ENCODE peak calls at places on chromosomes 7 and 10, in eight cellular contexts. I, Y, P, O, U, M, L and Z are unnamed samples.
A peak's percentile ranks its signal among the peaks of the same experiment; 100 is the strongest.

GRCh38 chr7:47946581-47947354 is 1.5 kb downstream of the PKD1L1 start:
- DNase-seq in I (no peak), Y (no peak), P (no peak), O (no peak), U (no peak), M (no peak), L (no peak), Z (no peak)

GRCh38 chr10:78727728-78728127 is 341.0 kb upstream of the ZMIZ1 start:
- DNase-seq in I (no peak), Y (peak; percentile 21), P (no peak), O (peak; percentile 73), U (no peak), M (no peak), L (no peak), Z (no peak)

GRCh38 chr7:5694221-5694754 is 87.2 kb downstream of the RNF216 start:
- DNase-seq in I (peak; percentile 32), Y (no peak), P (no peak), O (no peak), U (no peak), M (no peak), L (no peak), Z (no peak)

GRCh38 chr10:11516419-11516721 is 95.1 kb downstream of the USP6NL start:
- DNase-seq in I (no peak), Y (no peak), P (no peak), O (no peak), U (no peak), M (no peak), L (no peak), Z (no peak)

GRCh38 chr7:108660465-108660864 is 90.8 kb downstream of the DNAJB9 start:
- DNase-seq in I (no peak), Y (no peak), P (no peak), O (no peak), U (peak; percentile 36), M (no peak), L (no peak), Z (no peak)

GRCh38 chr10:1782841-1783240 is 45.5 kb upstream of the ADARB2 start:
- DNase-seq in I (no peak), Y (no peak), P (no peak), O (no peak), U (no peak), M (no peak), L (no peak), Z (no peak)

GRCh38 chr10:9209105-9209798 is 1154.8 kb downstream of the GATA3 start:
- DNase-seq in I (peak; percentile 57), Y (peak; percentile 44), P (peak; percentile 53), O (peak; percentile 24), U (peak; percentile 80), M (peak; percentile 82), L (no peak), Z (no peak)

GRCh38 chr7:125195156-125195555 is 265.5 kb upstream of the POT1 start:
- DNase-seq in I (no peak), Y (no peak), P (no peak), O (no peak), U (no peak), M (no peak), L (no peak), Z (no peak)

GRCh38 chr7:24685706-24686105 is 71.6 kb downstream of the GSDME start:
- DNase-seq in I (no peak), Y (no peak), P (no peak), O (no peak), U (peak; percentile 68), M (no peak), L (no peak), Z (no peak)

GRCh38 chr7:84125654-84126053 is 68.9 kb downstream of the SEMA3A start:
- DNase-seq in I (no peak), Y (no peak), P (no peak), O (no peak), U (no peak), M (no peak), L (no peak), Z (no peak)

GRCh38 chr7:158273138-158273651 is 314.4 kb downstream of the PTPRN2 start:
- DNase-seq in I (no peak), Y (no peak), P (no peak), O (no peak), U (no peak), M (no peak), L (no peak), Z (no peak)

GRCh38 chr7:127824682-127825081 is 172.7 kb downstream of the SND1 start:
- DNase-seq in I (no peak), Y (no peak), P (no peak), O (no peak), U (no peak), M (no peak), L (no peak), Z (no peak)

GRCh38 chr10:123550680-123551096 is 115.5 kb upstream of the GPR26 start:
- DNase-seq in I (no peak), Y (no peak), P (no peak), O (no peak), U (no peak), M (no peak), L (no peak), Z (no peak)

GRCh38 chr10:84097787-84098353 is 41.4 kb upstream of the GHITM start:
- DNase-seq in I (no peak), Y (no peak), P (no peak), O (no peak), U (no peak), M (no peak), L (no peak), Z (no peak)

GRCh38 chr7:11373546-11374142 is 400.0 kb downstream of the PHF14 start:
- DNase-seq in I (no peak), Y (no peak), P (no peak), O (no peak), U (peak; percentile 24), M (no peak), L (no peak), Z (no peak)

GRCh38 chr7:4683043-4683883 is 1.2 kb downstream of the FOXK1 start:
- DNase-seq in I (peak; percentile 7), Y (peak; percentile 48), P (peak; percentile 47), O (peak; percentile 55), U (no peak), M (peak; percentile 44), L (peak; percentile 54), Z (no peak)

GRCh38 chr10:20276127-20276979 is 460.1 kb downstream of the PLXDC2 start:
- DNase-seq in I (no peak), Y (no peak), P (no peak), O (no peak), U (no peak), M (no peak), L (no peak), Z (no peak)

GRCh38 chr10:3869036-3869435 is 84.0 kb upstream of the KLF6 start:
- DNase-seq in I (no peak), Y (no peak), P (peak; percentile 41), O (no peak), U (no peak), M (no peak), L (no peak), Z (no peak)

GRCh38 chr10:46247808-46248569 is 38.8 kb upstream of the ANTXRL start:
- DNase-seq in I (no peak), Y (peak; percentile 45), P (no peak), O (no peak), U (no peak), M (peak; percentile 7), L (no peak), Z (no peak)

GRCh38 chr7:98352621-98353020 is 48.3 kb downstream of the BAIAP2L1 start:
- DNase-seq in I (no peak), Y (no peak), P (no peak), O (no peak), U (no peak), M (no peak), L (no peak), Z (no peak)

GRCh38 chr7:98354511-98355249 is 46.2 kb downstream of the BAIAP2L1 start:
- DNase-seq in I (no peak), Y (no peak), P (peak; percentile 83), O (no peak), U (peak; percentile 86), M (no peak), L (peak; percentile 75), Z (no peak)

GRCh38 chr7:98351136-98351535 is 49.8 kb downstream of the BAIAP2L1 start:
- DNase-seq in I (no peak), Y (no peak), P (no peak), O (no peak), U (no peak), M (no peak), L (no peak), Z (no peak)

GRCh38 chr7:98355250-98355538 is 45.7 kb downstream of the BAIAP2L1 start:
- DNase-seq in I (no peak), Y (no peak), P (no peak), O (no peak), U (no peak), M (no peak), L (no peak), Z (no peak)

DNA sequence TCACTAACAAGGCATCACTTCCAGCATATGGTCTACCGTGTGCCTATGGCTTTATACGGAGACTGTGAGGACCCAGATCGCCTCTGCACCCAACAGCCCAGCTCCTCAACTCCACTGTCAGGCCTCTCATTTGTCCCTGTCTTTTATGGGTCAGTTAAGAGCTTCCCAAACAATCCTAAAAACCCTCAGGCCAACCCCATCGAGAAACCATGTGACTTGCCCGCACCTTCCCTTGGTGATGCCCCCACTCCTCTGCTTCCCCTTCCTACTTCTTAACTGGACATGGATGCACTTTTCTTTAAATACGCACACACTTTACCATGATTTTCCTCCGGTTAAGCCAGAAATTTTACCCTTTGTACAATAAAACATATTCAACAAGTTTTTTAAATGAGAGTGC is 46.8 kb downstream of the BAIAP2L1 start:
- DNase-seq in I (no peak), Y (no peak), P (no peak), O (no peak), U (peak; percentile 32), M (no peak), L (no peak), Z (no peak)
- H3K27ac ChIP-seq in I (no peak overlapping the region), Y (peak overlapping the region; percentile 10), P (peak overlapping the region; percentile 85), O (peak overlapping the region; percentile 63), U (peak overlapping the region; percentile 77), M (no peak overlapping the region), L (peak overlapping the region; percentile 68), Z (no peak overlapping the region)

GRCh38 chr10:101231092-101231491 is 1.8 kb upstream of the LBX1 start:
- DNase-seq in I (no peak), Y (no peak), P (no peak), O (no peak), U (no peak), M (no peak), L (no peak), Z (no peak)
- H3K27ac ChIP-seq in I (no peak overlapping the region), Y (no peak overlapping the region), P (no peak overlapping the region), O (no peak overlapping the region), U (no peak overlapping the region), M (no peak overlapping the region), L (no peak overlapping the region), Z (no peak overlapping the region)

GRCh38 chr10:77163670-77164348 is 473.8 kb downstream of the KCNMA1 start:
- DNase-seq in I (no peak), Y (no peak), P (peak; percentile 60), O (no peak), U (peak; percentile 17), M (no peak), L (no peak), Z (no peak)
- H3K27ac ChIP-seq in I (no peak overlapping the region), Y (no peak overlapping the region), P (peak overlapping the region; percentile 42), O (no peak overlapping the region), U (no peak overlapping the region), M (no peak overlapping the region), L (no peak overlapping the region), Z (no peak overlapping the region)

GRCh38 chr7:19353158-19353557 is 207.9 kb upstream of the FERD3L start:
- DNase-seq in I (no peak), Y (no peak), P (no peak), O (no peak), U (no peak), M (no peak), L (no peak), Z (no peak)

GRCh38 chr7:19351756-19352155 is 206.5 kb upstream of the FERD3L start:
- DNase-seq in I (no peak), Y (no peak), P (no peak), O (no peak), U (no peak), M (no peak), L (no peak), Z (no peak)

GRCh38 chr7:19352271-19352670 is 207.1 kb upstream of the FERD3L start:
- DNase-seq in I (no peak), Y (no peak), P (no peak), O (no peak), U (no peak), M (no peak), L (no peak), Z (no peak)
- H3K27ac ChIP-seq in I (no peak overlapping the region), Y (no peak overlapping the region), P (no peak overlapping the region), O (no peak overlapping the region), U (no peak overlapping the region), M (no peak overlapping the region), L (no peak overlapping the region), Z (no peak overlapping the region)